ENCODE peak calls at places on chromosomes 2 and 18, in seven cellular contexts. C is neuronal stem cell, H is lower lobe of right lung, V is AG04450, F is pancreas, K is HL-60, T is endothelial cell of umbilical vein. Y is an unnamed sample.

GRCh38 chr2:170869036-170869435 is 52.3 kb downstream of the GAD1 start:
- DNase-seq in C (no peak), H (no peak), T (no peak), F (no peak), K (no peak), V (no peak), Y (no peak)

GRCh38 chr2:72138921-72139381 is 8.7 kb downstream of the CYP26B1 start:
- DNase-seq in C (no peak), V (no peak), T (no peak), K (no peak), H (no peak), F (no peak), Y (no peak)

GRCh38 chr2:28586864-28587263 is 91.0 kb downstream of the PLB1 start:
- DNase-seq in C (no peak), K (no peak), T (no peak), H (no peak), F (no peak), V (no peak), Y (no peak)

GRCh38 chr2:165967746-165968145 is 14.2 kb upstream of the TTC21B start:
- DNase-seq in K (no peak), C (no peak), H (no peak), V (no peak), F (no peak), T (no peak), Y (no peak)

GRCh38 chr2:229273384-229274338 is 2.6 kb upstream of the PID1 start:
- DNase-seq in T (peak), V (peak), K (no peak), C (peak), F (peak), H (peak), Y (no peak)

GRCh38 chr2:186486651-186487647 is 889 bp downstream of the ZC3H15 start:
- DNase-seq in T (peak), C (no peak), F (no peak), H (no peak), V (no peak), K (no peak), Y (no peak)

GRCh38 chr18:24600076-24600654 is 139.7 kb downstream of the HRH4 start:
- DNase-seq in K (no peak), F (no peak), T (peak), C (peak), V (peak), H (no peak), Y (no peak)

GRCh38 chr2:105969552-105969951 is 224.5 kb downstream of the UXS1 start:
- DNase-seq in T (no peak), K (no peak), H (no peak), F (no peak), C (no peak), V (no peak), Y (no peak)

GRCh38 chr2:163191372-163191771 is 352.8 kb upstream of the KCNH7 start:
- DNase-seq in H (no peak), K (no peak), F (no peak), C (peak), V (no peak), T (peak), Y (no peak)

GRCh38 chr2:201649442-201649841 is 6.1 kb upstream of the TMEM237 start:
- DNase-seq in T (no peak), F (no peak), K (no peak), C (no peak), V (no peak), H (no peak), Y (no peak)

GRCh38 chr2:203400805-203401585 is 72.8 kb downstream of the ABI2 start:
- DNase-seq in V (no peak), K (no peak), T (peak), F (no peak), C (no peak), H (no peak), Y (no peak)

GRCh38 chr18:36493349-36494281 is 196.1 kb downstream of the FHOD3 start:
- DNase-seq in K (no peak), V (no peak), F (peak), C (no peak), T (no peak), H (no peak), Y (peak)

GRCh38 chr2:158495175-158495574 is 38.4 kb downstream of the PKP4 start:
- DNase-seq in K (no peak), T (no peak), H (no peak), F (no peak), V (no peak), C (no peak), Y (no peak)

GRCh38 chr2:17579605-17580318 is 39.3 kb downstream of the VSNL1 start:
- DNase-seq in C (no peak), K (no peak), F (no peak), V (no peak), T (no peak), H (no peak), Y (no peak)

GRCh38 chr2:241762933-241763369 is 13.7 kb upstream of the GAL3ST2 start:
- DNase-seq in F (no peak), T (no peak), K (no peak), C (no peak), H (no peak), V (no peak), Y (no peak)

GRCh38 chr2:46780801-46781445 is 134.7 kb downstream of the MCFD2 start:
- DNase-seq in F (no peak), C (no peak), V (no peak), H (no peak), T (no peak), K (no peak), Y (no peak)

GRCh38 chr2:230958803-230959756 is 34.0 kb upstream of the GPR55 start:
- DNase-seq in H (no peak), V (no peak), C (no peak), F (no peak), T (no peak), K (no peak), Y (no peak)

DNA sequence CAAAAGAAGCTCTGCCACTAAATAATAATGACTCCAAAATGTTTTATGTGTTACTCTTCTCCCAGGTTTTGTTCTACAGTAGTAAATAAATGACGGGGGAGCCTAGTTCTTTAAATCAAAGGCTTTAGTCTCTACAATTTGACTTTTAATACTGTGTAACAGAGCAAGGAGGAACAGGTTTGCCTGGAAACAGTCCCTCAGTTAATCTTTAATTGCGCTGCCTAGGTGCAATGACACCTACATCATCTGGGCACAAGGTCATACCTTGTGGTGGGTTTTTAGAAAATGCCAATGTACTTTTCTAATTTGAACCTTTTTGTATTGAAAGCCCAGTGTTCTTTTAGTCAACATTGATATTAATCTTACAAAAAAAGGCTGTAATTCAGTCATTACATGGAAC is 287.3 kb upstream of the SETBP1 start:
- DNase-seq in V (no peak), H (no peak), T (no peak), C (no peak), F (no peak), K (no peak), Y (no peak)
- H3K27ac ChIP-seq in V (no peak), H (no peak), T (no peak), C (peak), F (no peak), K (no peak), Y (no peak)

GRCh38 chr2:236338495-236339184 is 74.4 kb upstream of the ASB18 start:
- DNase-seq in T (peak), K (no peak), F (no peak), C (no peak), V (no peak), H (peak), Y (peak)
- H3K27ac ChIP-seq in T (no peak), K (no peak), F (no peak), C (no peak), V (no peak), H (no peak), Y (peak)

DNA sequence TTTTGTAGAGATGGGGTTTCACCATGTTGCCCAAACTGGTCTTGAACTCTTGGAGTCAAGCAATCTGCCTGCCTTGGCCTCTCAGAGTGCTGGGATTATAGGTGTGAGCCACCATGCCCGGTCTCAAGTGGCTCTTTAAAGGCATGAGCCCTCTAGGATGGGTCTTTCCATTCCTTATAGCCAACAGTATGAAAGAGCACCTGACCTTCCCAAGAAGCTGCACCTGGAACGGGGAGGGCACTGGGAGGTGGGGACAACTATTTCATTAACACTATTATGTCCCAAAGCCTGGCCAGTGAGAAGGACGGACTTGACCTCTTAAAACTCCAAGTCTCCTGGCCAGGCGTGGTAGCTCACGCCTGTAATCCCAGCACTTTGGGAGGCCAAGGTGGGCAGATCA is 149.7 kb downstream of the ZFP36L2 start:
- DNase-seq in T (no peak), C (no peak), K (no peak), H (no peak), V (no peak), F (no peak), Y (no peak)
- H3K27ac ChIP-seq in T (no peak), C (no peak), K (no peak), H (peak), V (no peak), F (no peak), Y (peak)

GRCh38 chr2:119701352-119701751 is 22.4 kb downstream of the TMEM177 start:
- DNase-seq in V (no peak), F (no peak), T (no peak), K (no peak), H (no peak), C (no peak), Y (no peak)
- H3K27ac ChIP-seq in V (peak), F (no peak), T (no peak), K (no peak), H (no peak), C (no peak), Y (no peak)

GRCh38 chr2:161250864-161251436 is 57.3 kb upstream of the PSMD14 start:
- DNase-seq in H (no peak), C (no peak), K (no peak), T (peak), F (no peak), V (no peak), Y (no peak)
- H3K27ac ChIP-seq in H (no peak), C (no peak), K (no peak), T (no peak), F (no peak), V (no peak), Y (no peak)

DNA sequence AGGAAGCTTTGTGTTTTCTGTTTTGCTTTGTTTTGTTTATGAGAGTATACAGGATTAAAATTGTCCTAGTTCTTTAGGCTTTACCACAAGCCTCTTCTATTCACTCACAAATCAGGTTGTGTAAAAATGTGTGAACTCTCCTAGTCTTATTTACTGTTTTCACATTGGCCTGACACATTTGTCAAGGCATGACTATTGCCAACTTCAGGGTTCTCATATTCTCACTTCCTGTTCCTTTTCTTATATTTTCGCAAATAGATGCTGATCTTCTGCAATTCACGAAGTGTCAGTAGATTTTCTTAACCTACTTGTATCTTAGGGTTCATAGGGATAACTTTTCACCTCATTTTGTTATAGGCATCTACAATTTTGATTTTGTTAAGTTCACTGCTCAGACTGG is 67.1 kb downstream of the CCDC102B start:
- DNase-seq in V (no peak), H (no peak), T (no peak), F (no peak), C (no peak), K (no peak), Y (no peak)
- H3K27ac ChIP-seq in V (no peak), H (no peak), T (no peak), F (no peak), C (no peak), K (no peak), Y (no peak)

Y was measured in right atrium auricular region.